ENCODE peak calls at places on chromosomes 4 and X, in eight cellular contexts. One of them, this sample, is unnamed.
A peak's percentile ranks its signal among the peaks of the same experiment; 100 is the strongest.

GRCh38 chr4:156663663-156664062 is 307.9 kb downstream of the PDGFC start:
- DNase-seq in neural progenitor cell: peak; percentile 27
- DNase-seq in posterior vena cava: no peak
- DNase-seq in dorsolateral prefrontal cortex: no peak
- DNase-seq in HS-5: no peak
- DNase-seq in naive B cell: no peak
- DNase-seq in naive thymus-derived CD4-positive, alpha-beta T cell: no peak
- DNase-seq in activated CD4-positive, alpha-beta T cell treated with anti-CD3 and anti-CD28 coated beads for 24 hours: no peak
- DNase-seq in this sample: no peak

GRCh38 chrX:70422886-70423336 is at the start of gene GDPD2:
- DNase-seq in neural progenitor cell: peak; percentile 89
- DNase-seq in posterior vena cava: no peak
- DNase-seq in dorsolateral prefrontal cortex: no peak
- DNase-seq in HS-5: no peak
- DNase-seq in naive B cell: no peak
- DNase-seq in naive thymus-derived CD4-positive, alpha-beta T cell: no peak
- DNase-seq in activated CD4-positive, alpha-beta T cell treated with anti-CD3 and anti-CD28 coated beads for 24 hours: no peak
- DNase-seq in this sample: no peak

GRCh38 chr4:119667802-119668201 is 39.2 kb upstream of the PDE5A start:
- DNase-seq in neural progenitor cell: no peak
- DNase-seq in posterior vena cava: no peak
- DNase-seq in dorsolateral prefrontal cortex: no peak
- DNase-seq in HS-5: no peak
- DNase-seq in naive B cell: no peak
- DNase-seq in naive thymus-derived CD4-positive, alpha-beta T cell: no peak
- DNase-seq in activated CD4-positive, alpha-beta T cell treated with anti-CD3 and anti-CD28 coated beads for 24 hours: no peak
- DNase-seq in this sample: no peak

GRCh38 chrX:108701633-108702032 is 34.7 kb downstream of the IRS4 start:
- DNase-seq in neural progenitor cell: no peak
- DNase-seq in posterior vena cava: no peak
- DNase-seq in dorsolateral prefrontal cortex: no peak
- DNase-seq in HS-5: no peak
- DNase-seq in naive B cell: no peak
- DNase-seq in naive thymus-derived CD4-positive, alpha-beta T cell: no peak
- DNase-seq in activated CD4-positive, alpha-beta T cell treated with anti-CD3 and anti-CD28 coated beads for 24 hours: no peak
- DNase-seq in this sample: no peak

GRCh38 chr4:74555843-74556242 is 110.9 kb downstream of the AREG start:
- DNase-seq in neural progenitor cell: no peak
- DNase-seq in posterior vena cava: no peak
- DNase-seq in dorsolateral prefrontal cortex: no peak
- DNase-seq in HS-5: no peak
- DNase-seq in naive B cell: no peak
- DNase-seq in naive thymus-derived CD4-positive, alpha-beta T cell: no peak
- DNase-seq in activated CD4-positive, alpha-beta T cell treated with anti-CD3 and anti-CD28 coated beads for 24 hours: no peak
- DNase-seq in this sample: no peak

GRCh38 chrX:68343551-68343950 is 89.7 kb downstream of the OPHN1 start:
- DNase-seq in neural progenitor cell: no peak
- DNase-seq in posterior vena cava: no peak
- DNase-seq in dorsolateral prefrontal cortex: no peak
- DNase-seq in HS-5: peak; percentile 0
- DNase-seq in naive B cell: no peak
- DNase-seq in naive thymus-derived CD4-positive, alpha-beta T cell: no peak
- DNase-seq in activated CD4-positive, alpha-beta T cell treated with anti-CD3 and anti-CD28 coated beads for 24 hours: no peak
- DNase-seq in this sample: no peak

GRCh38 chr4:152063301-152064235 is 302.8 kb upstream of the GATB start:
- DNase-seq in neural progenitor cell: no peak
- DNase-seq in posterior vena cava: no peak
- DNase-seq in dorsolateral prefrontal cortex: no peak
- DNase-seq in HS-5: no peak
- DNase-seq in naive B cell: no peak
- DNase-seq in naive thymus-derived CD4-positive, alpha-beta T cell: peak; percentile 50
- DNase-seq in activated CD4-positive, alpha-beta T cell treated with anti-CD3 and anti-CD28 coated beads for 24 hours: no peak
- DNase-seq in this sample: no peak

GRCh38 chr4:99264927-99265326 is 25.9 kb downstream of the ADH1A start:
- DNase-seq in neural progenitor cell: no peak
- DNase-seq in posterior vena cava: no peak
- DNase-seq in dorsolateral prefrontal cortex: no peak
- DNase-seq in HS-5: no peak
- DNase-seq in naive B cell: no peak
- DNase-seq in naive thymus-derived CD4-positive, alpha-beta T cell: no peak
- DNase-seq in activated CD4-positive, alpha-beta T cell treated with anti-CD3 and anti-CD28 coated beads for 24 hours: no peak
- DNase-seq in this sample: no peak

GRCh38 chrX:24525455-24525854 is 60.4 kb downstream of the PDK3 start:
- DNase-seq in neural progenitor cell: no peak
- DNase-seq in posterior vena cava: no peak
- DNase-seq in dorsolateral prefrontal cortex: no peak
- DNase-seq in HS-5: no peak
- DNase-seq in naive B cell: no peak
- DNase-seq in naive thymus-derived CD4-positive, alpha-beta T cell: no peak
- DNase-seq in activated CD4-positive, alpha-beta T cell treated with anti-CD3 and anti-CD28 coated beads for 24 hours: no peak
- DNase-seq in this sample: no peak

GRCh38 chrX:41406211-41406610 is 40.9 kb upstream of the NYX start:
- DNase-seq in neural progenitor cell: no peak
- DNase-seq in posterior vena cava: no peak
- DNase-seq in dorsolateral prefrontal cortex: no peak
- DNase-seq in HS-5: no peak
- DNase-seq in naive B cell: no peak
- DNase-seq in naive thymus-derived CD4-positive, alpha-beta T cell: no peak
- DNase-seq in activated CD4-positive, alpha-beta T cell treated with anti-CD3 and anti-CD28 coated beads for 24 hours: no peak
- DNase-seq in this sample: no peak

GRCh38 chr4:153564630-153565525 is 98.7 kb downstream of the TMEM131L start:
- DNase-seq in neural progenitor cell: peak; percentile 79
- DNase-seq in posterior vena cava: no peak
- DNase-seq in dorsolateral prefrontal cortex: peak; percentile 19
- DNase-seq in HS-5: no peak
- DNase-seq in naive B cell: no peak
- DNase-seq in naive thymus-derived CD4-positive, alpha-beta T cell: no peak
- DNase-seq in activated CD4-positive, alpha-beta T cell treated with anti-CD3 and anti-CD28 coated beads for 24 hours: no peak
- DNase-seq in this sample: no peak

GRCh38 chrX:128460835-128461234 is 408.6 kb upstream of the ACTRT1 start:
- DNase-seq in neural progenitor cell: peak; percentile 10
- DNase-seq in posterior vena cava: no peak
- DNase-seq in dorsolateral prefrontal cortex: no peak
- DNase-seq in HS-5: no peak
- DNase-seq in naive B cell: no peak
- DNase-seq in naive thymus-derived CD4-positive, alpha-beta T cell: no peak
- DNase-seq in activated CD4-positive, alpha-beta T cell treated with anti-CD3 and anti-CD28 coated beads for 24 hours: no peak
- DNase-seq in this sample: no peak

GRCh38 chr4:119729815-119730643 is 101.4 kb upstream of the PDE5A start:
- DNase-seq in neural progenitor cell: no peak
- DNase-seq in posterior vena cava: no peak
- DNase-seq in dorsolateral prefrontal cortex: no peak
- DNase-seq in HS-5: peak; percentile 84
- DNase-seq in naive B cell: no peak
- DNase-seq in naive thymus-derived CD4-positive, alpha-beta T cell: no peak
- DNase-seq in activated CD4-positive, alpha-beta T cell treated with anti-CD3 and anti-CD28 coated beads for 24 hours: no peak
- DNase-seq in this sample: no peak

GRCh38 chr4:38281416-38282071 is 321.3 kb downstream of the PTTG2 start:
- DNase-seq in neural progenitor cell: no peak
- DNase-seq in posterior vena cava: no peak
- DNase-seq in dorsolateral prefrontal cortex: no peak
- DNase-seq in HS-5: no peak
- DNase-seq in naive B cell: no peak
- DNase-seq in naive thymus-derived CD4-positive, alpha-beta T cell: no peak
- DNase-seq in activated CD4-positive, alpha-beta T cell treated with anti-CD3 and anti-CD28 coated beads for 24 hours: no peak
- DNase-seq in this sample: no peak

GRCh38 chrX:84729809-84730208 is 227.6 kb upstream of the HDX start:
- DNase-seq in neural progenitor cell: peak; percentile 58
- DNase-seq in posterior vena cava: no peak
- DNase-seq in dorsolateral prefrontal cortex: no peak
- DNase-seq in HS-5: peak; percentile 0
- DNase-seq in naive B cell: no peak
- DNase-seq in naive thymus-derived CD4-positive, alpha-beta T cell: peak; percentile 13
- DNase-seq in activated CD4-positive, alpha-beta T cell treated with anti-CD3 and anti-CD28 coated beads for 24 hours: no peak
- DNase-seq in this sample: peak; percentile 23

GRCh38 chrX:130340271-130340670 is 552 bp downstream of the SLC25A14 start:
- DNase-seq in neural progenitor cell: no peak
- DNase-seq in posterior vena cava: no peak
- DNase-seq in dorsolateral prefrontal cortex: no peak
- DNase-seq in HS-5: no peak
- DNase-seq in naive B cell: no peak
- DNase-seq in naive thymus-derived CD4-positive, alpha-beta T cell: no peak
- DNase-seq in activated CD4-positive, alpha-beta T cell treated with anti-CD3 and anti-CD28 coated beads for 24 hours: no peak
- DNase-seq in this sample: peak; percentile 3

GRCh38 chr4:52102587-52102986 is 51.5 kb downstream of the SPATA18 start:
- DNase-seq in neural progenitor cell: no peak
- DNase-seq in posterior vena cava: no peak
- DNase-seq in dorsolateral prefrontal cortex: no peak
- DNase-seq in HS-5: peak; percentile 60
- DNase-seq in naive B cell: no peak
- DNase-seq in naive thymus-derived CD4-positive, alpha-beta T cell: no peak
- DNase-seq in activated CD4-positive, alpha-beta T cell treated with anti-CD3 and anti-CD28 coated beads for 24 hours: no peak
- DNase-seq in this sample: no peak

GRCh38 chr4:80173841-80174240 is 23.5 kb upstream of the PRDM8 start:
- DNase-seq in neural progenitor cell: no peak
- DNase-seq in posterior vena cava: no peak
- DNase-seq in dorsolateral prefrontal cortex: no peak
- DNase-seq in HS-5: no peak
- DNase-seq in naive B cell: no peak
- DNase-seq in naive thymus-derived CD4-positive, alpha-beta T cell: no peak
- DNase-seq in activated CD4-positive, alpha-beta T cell treated with anti-CD3 and anti-CD28 coated beads for 24 hours: no peak
- DNase-seq in this sample: no peak

GRCh38 chrX:136209016-136209738 is 42.0 kb downstream of the MAP7D3 start:
- DNase-seq in neural progenitor cell: peak; percentile 44
- DNase-seq in posterior vena cava: no peak
- DNase-seq in dorsolateral prefrontal cortex: no peak
- DNase-seq in HS-5: no peak
- DNase-seq in naive B cell: no peak
- DNase-seq in naive thymus-derived CD4-positive, alpha-beta T cell: peak; percentile 42
- DNase-seq in activated CD4-positive, alpha-beta T cell treated with anti-CD3 and anti-CD28 coated beads for 24 hours: no peak
- DNase-seq in this sample: no peak

GRCh38 chr4:26958925-26959653 is 98.4 kb downstream of the STIM2 start:
- DNase-seq in neural progenitor cell: no peak
- DNase-seq in posterior vena cava: no peak
- DNase-seq in dorsolateral prefrontal cortex: no peak
- DNase-seq in HS-5: no peak
- DNase-seq in naive B cell: no peak
- DNase-seq in naive thymus-derived CD4-positive, alpha-beta T cell: no peak
- DNase-seq in activated CD4-positive, alpha-beta T cell treated with anti-CD3 and anti-CD28 coated beads for 24 hours: no peak
- DNase-seq in this sample: no peak

GRCh38 chr4:101669138-101669831 is 121.2 kb upstream of the BANK1 start:
- DNase-seq in neural progenitor cell: no peak
- DNase-seq in posterior vena cava: no peak
- DNase-seq in dorsolateral prefrontal cortex: no peak
- DNase-seq in HS-5: no peak
- DNase-seq in naive B cell: no peak
- DNase-seq in naive thymus-derived CD4-positive, alpha-beta T cell: no peak
- DNase-seq in activated CD4-positive, alpha-beta T cell treated with anti-CD3 and anti-CD28 coated beads for 24 hours: no peak
- DNase-seq in this sample: no peak

GRCh38 chrX:1476682-1477081 is 24.0 kb upstream of the ASMTL start:
- DNase-seq in neural progenitor cell: no peak
- DNase-seq in posterior vena cava: no peak
- DNase-seq in dorsolateral prefrontal cortex: no peak
- DNase-seq in HS-5: no peak
- DNase-seq in naive B cell: no peak
- DNase-seq in naive thymus-derived CD4-positive, alpha-beta T cell: no peak
- DNase-seq in activated CD4-positive, alpha-beta T cell treated with anti-CD3 and anti-CD28 coated beads for 24 hours: no peak
- DNase-seq in this sample: no peak

GRCh38 chr4:112604590-112604989 is 32.1 kb downstream of the ZGRF1 start:
- DNase-seq in neural progenitor cell: peak; percentile 72
- DNase-seq in posterior vena cava: no peak
- DNase-seq in dorsolateral prefrontal cortex: peak; percentile 14
- DNase-seq in HS-5: no peak
- DNase-seq in naive B cell: peak; percentile 24
- DNase-seq in naive thymus-derived CD4-positive, alpha-beta T cell: peak; percentile 37
- DNase-seq in activated CD4-positive, alpha-beta T cell treated with anti-CD3 and anti-CD28 coated beads for 24 hours: peak; percentile 15
- DNase-seq in this sample: peak; percentile 53